ENCODE peak calls at places on chromosomes 6 and 20, in ten cellular contexts. One of them, this sample, is unnamed.

GRCh38 chr20:47493175-47493953 is 8.3 kb upstream of the NCOA3 start:
- DNase-seq in sigmoid colon: peak
- DNase-seq in breast epithelium: peak
- DNase-seq in transverse colon: peak
- DNase-seq in prostate gland: peak
- DNase-seq in SK-N-SH: peak
- DNase-seq in Panc1: no peak
- DNase-seq in SK-N-MC: peak
- DNase-seq in HepG2: peak
- DNase-seq in H1: no peak
- DNase-seq in this sample: peak

GRCh38 chr20:60131375-60131774 is 173.2 kb downstream of the CDH26 start:
- DNase-seq in breast epithelium: no peak
- DNase-seq in H1: no peak
- DNase-seq in HepG2: no peak
- DNase-seq in transverse colon: no peak
- DNase-seq in prostate gland: no peak
- DNase-seq in SK-N-MC: no peak
- DNase-seq in sigmoid colon: no peak
- DNase-seq in SK-N-SH: no peak
- DNase-seq in Panc1: no peak
- DNase-seq in this sample: no peak

GRCh38 chr6:168574699-168575195 is 133.8 kb downstream of the SMOC2 start:
- DNase-seq in HepG2: no peak
- DNase-seq in Panc1: no peak
- DNase-seq in prostate gland: peak
- DNase-seq in breast epithelium: no peak
- DNase-seq in H1: no peak
- DNase-seq in SK-N-SH: no peak
- DNase-seq in SK-N-MC: no peak
- DNase-seq in sigmoid colon: peak
- DNase-seq in transverse colon: peak
- DNase-seq in this sample: peak

GRCh38 chr6:28182255-28182654 is 40.6 kb downstream of the ZKSCAN8 start:
- DNase-seq in SK-N-MC: no peak
- DNase-seq in transverse colon: no peak
- DNase-seq in SK-N-SH: no peak
- DNase-seq in Panc1: no peak
- DNase-seq in HepG2: no peak
- DNase-seq in breast epithelium: no peak
- DNase-seq in sigmoid colon: no peak
- DNase-seq in H1: no peak
- DNase-seq in prostate gland: no peak
- DNase-seq in this sample: no peak

GRCh38 chr6:159654483-159655098 is 38.5 kb downstream of the SOD2 start:
- DNase-seq in SK-N-MC: peak
- DNase-seq in HepG2: peak
- DNase-seq in prostate gland: no peak
- DNase-seq in transverse colon: no peak
- DNase-seq in Panc1: peak
- DNase-seq in sigmoid colon: no peak
- DNase-seq in breast epithelium: no peak
- DNase-seq in SK-N-SH: peak
- DNase-seq in H1: no peak
- DNase-seq in this sample: no peak

GRCh38 chr6:26575494-26575939 is 21.2 kb upstream of the ABT1 start:
- DNase-seq in SK-N-SH: no peak
- DNase-seq in sigmoid colon: no peak
- DNase-seq in Panc1: peak
- DNase-seq in HepG2: no peak
- DNase-seq in breast epithelium: no peak
- DNase-seq in H1: no peak
- DNase-seq in prostate gland: no peak
- DNase-seq in transverse colon: no peak
- DNase-seq in SK-N-MC: no peak
- DNase-seq in this sample: no peak

GRCh38 chr6:163994566-163994965 is 580.0 kb downstream of the QKI start:
- DNase-seq in sigmoid colon: no peak
- DNase-seq in HepG2: no peak
- DNase-seq in SK-N-MC: no peak
- DNase-seq in prostate gland: no peak
- DNase-seq in H1: no peak
- DNase-seq in breast epithelium: no peak
- DNase-seq in transverse colon: no peak
- DNase-seq in SK-N-SH: no peak
- DNase-seq in Panc1: no peak
- DNase-seq in this sample: peak

GRCh38 chr6:45650527-45651135 is 272.9 kb upstream of the SUPT3H start:
- DNase-seq in H1: no peak
- DNase-seq in transverse colon: no peak
- DNase-seq in prostate gland: no peak
- DNase-seq in Panc1: peak
- DNase-seq in SK-N-MC: no peak
- DNase-seq in sigmoid colon: no peak
- DNase-seq in SK-N-SH: no peak
- DNase-seq in HepG2: no peak
- DNase-seq in breast epithelium: no peak
- DNase-seq in this sample: no peak

GRCh38 chr6:85405175-85405852 is 44.6 kb upstream of the NT5E start:
- DNase-seq in breast epithelium: no peak
- DNase-seq in sigmoid colon: no peak
- DNase-seq in H1: no peak
- DNase-seq in Panc1: no peak
- DNase-seq in SK-N-SH: no peak
- DNase-seq in HepG2: peak
- DNase-seq in prostate gland: no peak
- DNase-seq in SK-N-MC: no peak
- DNase-seq in transverse colon: peak
- DNase-seq in this sample: no peak

GRCh38 chr6:51901766-51902165 is 185.6 kb downstream of the PKHD1 start:
- DNase-seq in H1: no peak
- DNase-seq in Panc1: no peak
- DNase-seq in breast epithelium: no peak
- DNase-seq in SK-N-SH: no peak
- DNase-seq in HepG2: no peak
- DNase-seq in sigmoid colon: no peak
- DNase-seq in transverse colon: no peak
- DNase-seq in prostate gland: no peak
- DNase-seq in SK-N-MC: no peak
- DNase-seq in this sample: no peak

GRCh38 chr6:1312193-1312443 is 220 bp downstream of the FOXQ1 start:
- DNase-seq in Panc1: no peak
- DNase-seq in SK-N-MC: no peak
- DNase-seq in HepG2: no peak
- DNase-seq in prostate gland: no peak
- DNase-seq in sigmoid colon: no peak
- DNase-seq in breast epithelium: no peak
- DNase-seq in transverse colon: no peak
- DNase-seq in SK-N-SH: peak
- DNase-seq in H1: no peak
- DNase-seq in this sample: no peak

GRCh38 chr20:11350126-11351005 is 567.3 kb upstream of the BTBD3 start:
- DNase-seq in HepG2: no peak
- DNase-seq in Panc1: no peak
- DNase-seq in sigmoid colon: no peak
- DNase-seq in prostate gland: peak
- DNase-seq in H1: no peak
- DNase-seq in transverse colon: no peak
- DNase-seq in SK-N-SH: no peak
- DNase-seq in SK-N-MC: peak
- DNase-seq in breast epithelium: no peak
- DNase-seq in this sample: no peak

GRCh38 chr6:31769684-31770371 is 7.3 kb downstream of the VWA7 start:
- DNase-seq in H1: peak
- DNase-seq in SK-N-MC: no peak
- DNase-seq in transverse colon: peak
- DNase-seq in Panc1: no peak
- DNase-seq in SK-N-SH: peak
- DNase-seq in breast epithelium: peak
- DNase-seq in sigmoid colon: peak
- DNase-seq in HepG2: peak
- DNase-seq in prostate gland: peak
- DNase-seq in this sample: no peak

GRCh38 chr6:86859513-86859912 is 77.8 kb upstream of the HTR1E start:
- DNase-seq in H1: no peak
- DNase-seq in SK-N-MC: no peak
- DNase-seq in prostate gland: no peak
- DNase-seq in HepG2: no peak
- DNase-seq in Panc1: no peak
- DNase-seq in breast epithelium: no peak
- DNase-seq in transverse colon: no peak
- DNase-seq in SK-N-SH: no peak
- DNase-seq in sigmoid colon: no peak
- DNase-seq in this sample: no peak

GRCh38 chr20:18524646-18525045 is 16.9 kb downstream of the SEC23B start:
- DNase-seq in sigmoid colon: no peak
- DNase-seq in Panc1: no peak
- DNase-seq in prostate gland: no peak
- DNase-seq in HepG2: no peak
- DNase-seq in transverse colon: no peak
- DNase-seq in SK-N-SH: no peak
- DNase-seq in SK-N-MC: no peak
- DNase-seq in H1: no peak
- DNase-seq in breast epithelium: no peak
- DNase-seq in this sample: no peak

GRCh38 chr20:9172908-9173307 is 104.0 kb downstream of the PLCB4 start:
- DNase-seq in breast epithelium: no peak
- DNase-seq in SK-N-MC: no peak
- DNase-seq in HepG2: no peak
- DNase-seq in prostate gland: no peak
- DNase-seq in H1: no peak
- DNase-seq in Panc1: no peak
- DNase-seq in SK-N-SH: no peak
- DNase-seq in transverse colon: no peak
- DNase-seq in sigmoid colon: no peak
- DNase-seq in this sample: no peak

DNA sequence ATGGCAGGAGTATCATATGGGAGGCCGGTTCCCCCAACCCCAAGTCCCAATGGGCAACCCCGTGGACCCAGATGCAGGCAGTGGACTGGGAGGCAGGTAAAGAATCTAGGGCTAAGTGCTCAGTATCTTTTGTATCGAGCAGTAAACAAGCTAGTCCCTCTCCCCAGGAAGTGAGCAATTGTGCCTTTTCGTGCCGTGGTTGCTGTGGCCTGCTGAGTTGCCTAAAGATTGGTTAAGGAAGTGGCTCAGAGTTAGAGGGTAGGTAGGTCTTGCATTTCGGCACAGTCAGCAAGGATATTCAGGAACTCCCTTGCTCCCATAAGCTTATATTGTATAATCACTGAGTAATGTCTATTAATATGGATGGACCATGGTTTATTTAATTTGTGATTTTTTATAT is 1.3 kb upstream of the DNAH8 start:
- DNase-seq in Panc1: no peak
- DNase-seq in HepG2: no peak
- DNase-seq in SK-N-MC: no peak
- DNase-seq in breast epithelium: no peak
- DNase-seq in prostate gland: no peak
- DNase-seq in sigmoid colon: no peak
- DNase-seq in transverse colon: peak
- DNase-seq in H1: no peak
- DNase-seq in SK-N-SH: no peak
- DNase-seq in this sample: no peak
- TF ChIP-seq POLR2AphosphoS5 in Panc1: no peak
- TF ChIP-seq POLR2AphosphoS5 in HepG2: no peak
- TF ChIP-seq POLR2AphosphoS5 in SK-N-MC: no peak
- TF ChIP-seq POLR2AphosphoS5 in breast epithelium: no peak
- TF ChIP-seq POLR2AphosphoS5 in prostate gland: no peak
- TF ChIP-seq POLR2AphosphoS5 in sigmoid colon: no peak
- TF ChIP-seq POLR2AphosphoS5 in transverse colon: no peak
- TF ChIP-seq POLR2AphosphoS5 in H1: no peak
- TF ChIP-seq POLR2AphosphoS5 in SK-N-SH: no peak
- TF ChIP-seq POLR2AphosphoS5 in this sample: no peak

DNA sequence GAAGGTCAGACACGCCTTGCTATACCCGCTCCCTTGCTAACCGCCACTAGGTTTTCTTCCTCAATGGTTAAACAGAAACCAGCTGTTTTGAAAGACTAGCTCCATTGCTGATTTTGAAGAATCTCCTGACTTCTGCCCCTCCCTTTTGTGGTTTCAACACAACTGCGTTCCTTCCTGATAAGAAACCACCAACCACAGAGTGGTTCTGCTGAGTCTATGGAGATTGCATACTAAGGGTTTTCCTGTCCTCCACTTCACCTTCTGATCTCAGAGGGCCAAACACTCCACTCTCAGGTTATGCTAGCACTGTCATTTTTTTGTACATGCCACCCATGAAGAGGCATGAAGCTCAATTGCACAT is 207.9 kb downstream of the MYLK4 start:
- DNase-seq in breast epithelium: no peak
- DNase-seq in prostate gland: no peak
- DNase-seq in sigmoid colon: no peak
- DNase-seq in SK-N-MC: peak
- DNase-seq in SK-N-SH: no peak
- DNase-seq in H1: no peak
- DNase-seq in HepG2: peak
- DNase-seq in Panc1: no peak
- DNase-seq in transverse colon: peak
- DNase-seq in this sample: no peak
- TF ChIP-seq POLR2AphosphoS5 in breast epithelium: no peak
- TF ChIP-seq POLR2AphosphoS5 in prostate gland: no peak
- TF ChIP-seq POLR2AphosphoS5 in sigmoid colon: no peak
- TF ChIP-seq POLR2AphosphoS5 in SK-N-MC: peak
- TF ChIP-seq POLR2AphosphoS5 in SK-N-SH: no peak
- TF ChIP-seq POLR2AphosphoS5 in H1: no peak
- TF ChIP-seq POLR2AphosphoS5 in HepG2: no peak
- TF ChIP-seq POLR2AphosphoS5 in Panc1: no peak
- TF ChIP-seq POLR2AphosphoS5 in transverse colon: no peak
- TF ChIP-seq POLR2AphosphoS5 in this sample: no peak

GRCh38 chr6:37244430-37245310 is 12.9 kb upstream of the TBC1D22B start:
- DNase-seq in breast epithelium: peak
- DNase-seq in SK-N-SH: no peak
- DNase-seq in SK-N-MC: no peak
- DNase-seq in transverse colon: peak
- DNase-seq in sigmoid colon: peak
- DNase-seq in H1: no peak
- DNase-seq in HepG2: peak
- DNase-seq in prostate gland: peak
- DNase-seq in Panc1: no peak
- DNase-seq in this sample: peak
- TF ChIP-seq POLR2AphosphoS5 in breast epithelium: peak
- TF ChIP-seq POLR2AphosphoS5 in SK-N-SH: peak
- TF ChIP-seq POLR2AphosphoS5 in SK-N-MC: no peak
- TF ChIP-seq POLR2AphosphoS5 in transverse colon: peak
- TF ChIP-seq POLR2AphosphoS5 in sigmoid colon: peak
- TF ChIP-seq POLR2AphosphoS5 in H1: no peak
- TF ChIP-seq POLR2AphosphoS5 in HepG2: no peak
- TF ChIP-seq POLR2AphosphoS5 in prostate gland: peak
- TF ChIP-seq POLR2AphosphoS5 in Panc1: no peak
- TF ChIP-seq POLR2AphosphoS5 in this sample: peak

DNA sequence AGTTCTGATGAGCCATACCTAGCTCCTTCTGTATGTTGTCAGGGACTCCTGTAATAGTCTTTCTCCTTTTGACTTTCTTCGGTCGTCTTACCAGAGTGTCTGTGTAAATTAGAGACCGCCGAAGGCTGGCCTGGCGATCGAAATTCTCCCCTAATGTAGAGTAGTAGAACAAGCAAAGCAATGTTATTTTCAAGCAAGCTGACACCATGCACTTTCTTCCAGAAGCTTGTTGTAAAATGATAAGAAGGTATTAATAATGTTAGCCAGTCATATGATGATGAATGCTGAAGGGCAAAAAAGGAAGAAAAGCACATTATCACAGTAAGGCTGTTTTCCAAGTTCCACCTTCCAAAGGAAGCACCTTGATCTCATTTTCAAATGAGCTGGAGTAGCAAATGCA is 37.9 kb downstream of the HEBP2 start:
- DNase-seq in H1: no peak
- DNase-seq in prostate gland: no peak
- DNase-seq in transverse colon: no peak
- DNase-seq in Panc1: no peak
- DNase-seq in SK-N-MC: no peak
- DNase-seq in SK-N-SH: no peak
- DNase-seq in HepG2: no peak
- DNase-seq in sigmoid colon: no peak
- DNase-seq in breast epithelium: no peak
- DNase-seq in this sample: peak
- TF ChIP-seq POLR2AphosphoS5 in H1: no peak
- TF ChIP-seq POLR2AphosphoS5 in prostate gland: no peak
- TF ChIP-seq POLR2AphosphoS5 in transverse colon: no peak
- TF ChIP-seq POLR2AphosphoS5 in Panc1: no peak
- TF ChIP-seq POLR2AphosphoS5 in SK-N-MC: no peak
- TF ChIP-seq POLR2AphosphoS5 in SK-N-SH: no peak
- TF ChIP-seq POLR2AphosphoS5 in HepG2: no peak
- TF ChIP-seq POLR2AphosphoS5 in sigmoid colon: no peak
- TF ChIP-seq POLR2AphosphoS5 in breast epithelium: no peak
- TF ChIP-seq POLR2AphosphoS5 in this sample: no peak

This sample was measured in esophagus muscularis mucosa.